ENCODE peak calls at places on chromosome 9, in four cellular contexts. One of them, this sample, is unnamed.

GRCh38 chr9:91782711-91783214 is 167.3 kb downstream of the ROR2 start:
- DNase-seq in sigmoid colon: peak; percentile 55
- DNase-seq in GM06990: no peak
- DNase-seq in fibroblast of the aortic adventitia: no peak
- DNase-seq in this sample: no peak

GRCh38 chr9:33787839-33788238 is 7.5 kb upstream of the PRSS3 start:
- DNase-seq in sigmoid colon: no peak
- DNase-seq in GM06990: no peak
- DNase-seq in fibroblast of the aortic adventitia: peak; percentile 46
- DNase-seq in this sample: no peak

GRCh38 chr9:129458663-129459549 is 162.0 kb downstream of the C9orf50 start:
- DNase-seq in GM06990: no peak
- DNase-seq in fibroblast of the aortic adventitia: no peak
- DNase-seq in sigmoid colon: peak; percentile 86
- DNase-seq in this sample: no peak

GRCh38 chr9:34961574-34962480 is 3.7 kb downstream of the PHF24 start:
- DNase-seq in fibroblast of the aortic adventitia: peak; percentile 70
- DNase-seq in sigmoid colon: no peak
- DNase-seq in GM06990: no peak
- DNase-seq in this sample: peak; percentile 52

GRCh38 chr9:109192732-109193361 is 25.8 kb upstream of the FRRS1L start:
- DNase-seq in fibroblast of the aortic adventitia: no peak
- DNase-seq in GM06990: no peak
- DNase-seq in sigmoid colon: no peak
- DNase-seq in this sample: peak; percentile 24

GRCh38 chr9:77020438-77021264 is 1.2 kb downstream of the FOXB2 start:
- DNase-seq in fibroblast of the aortic adventitia: no peak
- DNase-seq in GM06990: no peak
- DNase-seq in sigmoid colon: no peak
- DNase-seq in this sample: peak; percentile 51

GRCh38 chr9:130866474-130866965 is 30.1 kb downstream of the QRFP start:
- DNase-seq in fibroblast of the aortic adventitia: peak; percentile 89
- DNase-seq in GM06990: no peak
- DNase-seq in sigmoid colon: peak; percentile 82
- DNase-seq in this sample: peak; percentile 38

GRCh38 chr9:89185980-89186379 is 7.4 kb upstream of the SHC3 start:
- DNase-seq in fibroblast of the aortic adventitia: peak; percentile 45
- DNase-seq in GM06990: no peak
- DNase-seq in sigmoid colon: no peak
- DNase-seq in this sample: no peak

GRCh38 chr9:84271004-84271886 is 69.3 kb downstream of the SLC28A3 start:
- DNase-seq in fibroblast of the aortic adventitia: peak; percentile 33
- DNase-seq in GM06990: no peak
- DNase-seq in sigmoid colon: peak; percentile 76
- DNase-seq in this sample: peak; percentile 73

GRCh38 chr9:91273853-91274552 is 87.7 kb downstream of the AUH start:
- DNase-seq in GM06990: peak; percentile 35
- DNase-seq in sigmoid colon: no peak
- DNase-seq in fibroblast of the aortic adventitia: peak; percentile 45
- DNase-seq in this sample: peak; percentile 22

GRCh38 chr9:27125030-27125429 is 16.0 kb downstream of the TEK start:
- DNase-seq in GM06990: no peak
- DNase-seq in sigmoid colon: peak; percentile 93
- DNase-seq in fibroblast of the aortic adventitia: peak; percentile 99
- DNase-seq in this sample: no peak

GRCh38 chr9:69874301-69875060 is 53.9 kb downstream of the CFAP95 start:
- DNase-seq in sigmoid colon: no peak
- DNase-seq in fibroblast of the aortic adventitia: peak; percentile 74
- DNase-seq in GM06990: no peak
- DNase-seq in this sample: no peak

GRCh38 chr9:95360866-95361265 is 43.4 kb upstream of the FANCC start:
- DNase-seq in GM06990: no peak
- DNase-seq in fibroblast of the aortic adventitia: no peak
- DNase-seq in sigmoid colon: no peak
- DNase-seq in this sample: no peak

GRCh38 chr9:136138566-136138965 is 19.9 kb upstream of the TMEM250 start:
- DNase-seq in fibroblast of the aortic adventitia: no peak
- DNase-seq in sigmoid colon: no peak
- DNase-seq in GM06990: no peak
- DNase-seq in this sample: peak; percentile 74

GRCh38 chr9:92746567-92747458 is 17.8 kb downstream of the BICD2 start:
- DNase-seq in GM06990: no peak
- DNase-seq in fibroblast of the aortic adventitia: peak; percentile 44
- DNase-seq in sigmoid colon: no peak
- DNase-seq in this sample: no peak

GRCh38 chr9:16974436-16974835 is 104.0 kb upstream of the BNC2 start:
- DNase-seq in sigmoid colon: no peak
- DNase-seq in fibroblast of the aortic adventitia: no peak
- DNase-seq in GM06990: no peak
- DNase-seq in this sample: no peak

GRCh38 chr9:107472581-107473335 is 16.8 kb downstream of the KLF4 start:
- DNase-seq in GM06990: no peak
- DNase-seq in sigmoid colon: no peak
- DNase-seq in fibroblast of the aortic adventitia: no peak
- DNase-seq in this sample: no peak

GRCh38 chr9:17065062-17065461 is 69.8 kb upstream of the CNTLN start:
- DNase-seq in fibroblast of the aortic adventitia: peak; percentile 49
- DNase-seq in GM06990: no peak
- DNase-seq in sigmoid colon: no peak
- DNase-seq in this sample: no peak

GRCh38 chr9:121282309-121283071 is 14.5 kb downstream of the GSN start:
- DNase-seq in fibroblast of the aortic adventitia: peak; percentile 86
- DNase-seq in sigmoid colon: peak; percentile 93
- DNase-seq in GM06990: no peak
- DNase-seq in this sample: no peak

DNA sequence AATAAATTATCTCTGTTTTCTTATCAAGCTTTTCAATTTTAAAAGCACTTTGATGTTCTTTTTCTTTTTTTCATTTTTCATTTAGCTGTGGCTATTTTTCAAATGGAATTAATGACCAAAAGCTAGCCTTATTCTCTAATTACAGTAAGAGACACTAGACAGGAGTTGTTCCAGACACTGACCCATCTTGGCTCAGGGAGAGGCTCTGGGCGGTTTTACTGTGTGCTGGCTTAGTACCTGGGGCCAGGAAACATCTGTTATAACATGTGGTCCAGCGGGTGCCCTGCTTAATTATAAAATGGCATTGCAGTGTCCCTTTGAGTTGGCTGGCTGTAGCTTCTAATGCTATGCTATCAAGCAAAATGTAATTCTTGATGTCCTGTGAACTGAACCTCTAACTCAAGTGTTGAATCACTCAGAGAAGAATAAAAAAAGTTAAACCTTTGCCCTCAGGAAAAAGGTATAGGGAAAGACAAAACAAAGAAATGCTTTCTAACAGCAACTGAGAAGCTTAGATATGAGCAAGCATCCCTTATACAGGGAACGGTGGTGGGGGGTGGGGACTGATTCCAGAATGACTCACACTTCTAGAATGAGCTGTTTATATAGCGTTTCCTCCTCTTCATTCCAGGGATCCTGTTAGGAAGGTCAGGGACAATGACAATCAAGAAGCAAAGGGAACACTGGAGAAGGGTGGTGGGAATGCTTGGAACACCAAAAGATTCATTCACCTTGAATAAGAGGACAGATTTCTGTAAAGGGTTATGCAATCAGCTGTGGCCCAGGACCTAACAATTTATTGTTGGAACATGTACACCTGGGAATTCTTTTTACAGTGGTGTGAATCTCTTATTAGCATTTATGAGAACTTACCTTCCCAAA is 58.7 kb upstream of the NFIB start:
- DNase-seq in fibroblast of the aortic adventitia: peak; percentile 81
- DNase-seq in GM06990: no peak
- DNase-seq in sigmoid colon: peak; percentile 76
- DNase-seq in this sample: no peak
- TF ChIP-seq CTCF in fibroblast of the aortic adventitia: no peak
- TF ChIP-seq CTCF in GM06990: no peak
- TF ChIP-seq CTCF in sigmoid colon: no peak
- TF ChIP-seq CTCF in this sample: no peak

GRCh38 chr9:134420281-134420835 is 94.1 kb downstream of the RXRA start:
- DNase-seq in GM06990: no peak
- DNase-seq in sigmoid colon: no peak
- DNase-seq in fibroblast of the aortic adventitia: no peak
- DNase-seq in this sample: no peak

GRCh38 chr9:134420974-134421432 is 94.7 kb downstream of the RXRA start:
- DNase-seq in sigmoid colon: peak; percentile 92
- DNase-seq in fibroblast of the aortic adventitia: no peak
- DNase-seq in GM06990: no peak
- DNase-seq in this sample: no peak

GRCh38 chr9:134418354-134418753 is 92.1 kb downstream of the RXRA start:
- DNase-seq in fibroblast of the aortic adventitia: no peak
- DNase-seq in GM06990: no peak
- DNase-seq in sigmoid colon: no peak
- DNase-seq in this sample: no peak

GRCh38 chr9:134418986-134419683 is 92.9 kb downstream of the RXRA start:
- DNase-seq in fibroblast of the aortic adventitia: no peak
- DNase-seq in GM06990: no peak
- DNase-seq in sigmoid colon: no peak
- DNase-seq in this sample: no peak

GRCh38 chr9:134419684-134420076 is 93.4 kb downstream of the RXRA start:
- DNase-seq in fibroblast of the aortic adventitia: no peak
- DNase-seq in GM06990: no peak
- DNase-seq in sigmoid colon: no peak
- DNase-seq in this sample: no peak
- TF ChIP-seq CTCF in fibroblast of the aortic adventitia: no peak
- TF ChIP-seq CTCF in GM06990: peak; percentile 45
- TF ChIP-seq CTCF in sigmoid colon: no peak
- TF ChIP-seq CTCF in this sample: peak; percentile 22

GRCh38 chr9:1052119-1052907 is 2.2 kb downstream of the DMRT2 start:
- DNase-seq in sigmoid colon: no peak
- DNase-seq in fibroblast of the aortic adventitia: no peak
- DNase-seq in GM06990: no peak
- DNase-seq in this sample: no peak
- TF ChIP-seq CTCF in sigmoid colon: no peak
- TF ChIP-seq CTCF in fibroblast of the aortic adventitia: no peak
- TF ChIP-seq CTCF in GM06990: no peak
- TF ChIP-seq CTCF in this sample: no peak

DNA sequence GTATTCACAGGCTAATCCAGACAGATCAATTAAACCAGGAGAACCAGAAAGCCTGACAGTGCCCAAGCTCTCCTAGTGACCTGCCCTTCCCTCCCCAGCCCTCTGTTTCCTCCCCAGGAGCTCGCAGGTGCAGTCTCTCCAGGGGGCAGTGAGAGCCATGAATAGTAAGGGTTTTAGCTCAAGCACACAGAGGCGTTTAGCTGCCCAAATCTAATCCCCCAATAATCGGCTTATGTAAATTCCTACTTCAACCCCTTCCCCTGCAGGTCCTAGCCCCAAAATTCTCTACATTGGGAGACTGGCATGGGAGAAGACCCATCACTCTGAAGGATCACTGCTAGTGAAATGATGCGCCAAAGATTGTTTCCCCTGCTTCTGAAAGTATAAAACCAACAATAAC is 10.5 kb upstream of the TAL2 start:
- DNase-seq in fibroblast of the aortic adventitia: no peak
- DNase-seq in sigmoid colon: no peak
- DNase-seq in GM06990: no peak
- DNase-seq in this sample: no peak
- TF ChIP-seq CTCF in fibroblast of the aortic adventitia: no peak
- TF ChIP-seq CTCF in sigmoid colon: no peak
- TF ChIP-seq CTCF in GM06990: no peak
- TF ChIP-seq CTCF in this sample: no peak